ENCODE peak calls at places on chromosomes 11 and 22, in four cellular contexts. Q, V, P and W are unnamed samples. For H3K9me3 and H3K4me1, the result is how much of the 10 kb centered on the place peaks cover.

GRCh38 chr11:20131744-20132666 is 28.3 kb downstream of the DBX1 start:
- DNase-seq in P (peak), Q (peak), V (peak), W (peak)

GRCh38 chr11:124202951-124203350 is 19.8 kb downstream of the OR10D3 start:
- DNase-seq in Q (no peak), V (no peak), P (no peak), W (no peak)

GRCh38 chr11:7046474-7046873 is 26.2 kb downstream of the NLRP14 start:
- DNase-seq in V (no peak), P (no peak), Q (peak), W (no peak)

GRCh38 chr11:16158426-16158994 is 197.8 kb downstream of the SOX6 start:
- DNase-seq in P (no peak), Q (no peak), V (no peak), W (no peak)

GRCh38 chr11:124538019-124538418 is 5.4 kb downstream of the OR8B12 start:
- DNase-seq in Q (peak), P (no peak), V (peak), W (no peak)

GRCh38 chr11:47376543-47377371 is 1.6 kb downstream of the SPI1 start:
- DNase-seq in Q (peak), P (no peak), V (peak), W (no peak)

GRCh38 chr22:27461470-27461869 is 340.1 kb downstream of the MN1 start:
- DNase-seq in P (no peak), V (no peak), Q (peak), W (no peak)

GRCh38 chr22:30824096-30824495 is 129.4 kb downstream of the OSBP2 start:
- DNase-seq in V (no peak), P (peak), Q (no peak), W (no peak)

GRCh38 chr22:27647540-27647939 is 154.0 kb downstream of the MN1 start:
- DNase-seq in Q (no peak), V (no peak), P (no peak), W (no peak)

GRCh38 chr22:17980013-17980510 is 44.3 kb downstream of the MICAL3 start:
- DNase-seq in Q (no peak), V (no peak), P (no peak), W (no peak)

GRCh38 chr22:37197451-37198289 is 9.6 kb upstream of the C1QTNF6 start:
- DNase-seq in Q (peak), P (peak), V (peak), W (peak)

GRCh38 chr11:10305964-10306918 is 1.4 kb downstream of the ADM start:
- DNase-seq in Q (peak), P (no peak), V (no peak), W (no peak)

GRCh38 chr11:35549787-35550186 is 24.4 kb upstream of the PAMR1 start:
- DNase-seq in V (no peak), P (no peak), Q (peak), W (no peak)

GRCh38 chr22:49692499-49693225 is 135.0 kb downstream of the BRD1 start:
- DNase-seq in V (no peak), Q (no peak), P (no peak), W (no peak)

GRCh38 chr22:37021710-37022482 is 2.4 kb downstream of the MPST start:
- DNase-seq in P (no peak), V (no peak), Q (peak), W (peak)

GRCh38 chr11:72700026-72700610 is 25.9 kb upstream of the PDE2A start:
- DNase-seq in Q (peak), P (no peak), V (peak), W (no peak)

GRCh38 chr11:331332-332060 is 10.8 kb upstream of the IFITM3 start:
- DNase-seq in P (peak), Q (no peak), V (no peak), W (no peak)

GRCh38 chr11:65539401-65540289 is 14.8 kb downstream of the SCYL1 start:
- DNase-seq in Q (no peak), P (peak), V (no peak), W (no peak)

GRCh38 chr11:35162795-35163194 is 23.8 kb downstream of the CD44 start:
- DNase-seq in Q (peak), P (no peak), V (no peak), W (no peak)

GRCh38 chr11:842370-843002 is at the start of the genes POLR2L and TSPAN4:
- DNase-seq in P (peak), V (peak), Q (peak), W (peak)

GRCh38 chr22:43890901-43891331 is 897 bp downstream of the PNPLA5 start:
- DNase-seq in V (peak), Q (peak), P (peak), W (no peak)

GRCh38 chr11:35971841-35972422 is 28.1 kb downstream of the LDLRAD3 start:
- DNase-seq in Q (no peak), V (no peak), P (no peak), W (no peak)

GRCh38 chr11:77191429-77191822 is 63.4 kb downstream of the MYO7A start:
- DNase-seq in Q (peak), V (no peak), P (no peak), W (no peak)

GRCh38 chr11:44630511-44631210 is 65.2 kb downstream of the CD82 start:
- DNase-seq in P (peak), Q (no peak), V (peak), W (peak)

GRCh38 chr11:25065711-25066110 is 568.9 kb downstream of the LUZP2 start:
- DNase-seq in V (no peak), Q (peak), P (no peak), W (no peak)

GRCh38 chr11:46659908-46660307 is 40.5 kb downstream of the ARHGAP1 start:
- DNase-seq in Q (peak), V (no peak), P (peak), W (no peak)

GRCh38 chr11:134331565-134332188 is at the start of gene GLB1L2:
- DNase-seq in P (peak), V (peak), Q (peak), W (peak)

GRCh38 chr11:44568706-44569473 is 3.4 kb downstream of the CD82 start:
- DNase-seq in Q (peak), P (peak), V (peak), W (peak)

GRCh38 chr11:57463596-57464342 is 3.4 kb downstream of the RTN4RL2 start:
- DNase-seq in Q (no peak), V (no peak), P (no peak), W (no peak)

GRCh38 chr11:1623716-1624115 is 1.8 kb upstream of the KRTAP5-4 start:
- DNase-seq in P (no peak), V (no peak), Q (no peak), W (no peak)

GRCh38 chr11:416757-417621 is 2.2 kb upstream of the SIGIRR start:
- DNase-seq in P (no peak), Q (peak), V (no peak), W (no peak)

GRCh38 chr11:27471588-27472397 is 797 bp downstream of the LGR4 start:
- DNase-seq in P (peak), V (peak), Q (peak), W (peak)

GRCh38 chr22:39240841-39241631 is 3.7 kb downstream of the PDGFB start:
- DNase-seq in Q (peak), V (peak), P (peak), W (no peak)

GRCh38 chr22:17772963-17773605 is 1.2 kb downstream of the BID start:
- DNase-seq in Q (peak), V (no peak), P (peak), W (no peak)

GRCh38 chr11:112929432-112929831 is 31.8 kb upstream of the NCAM1 start:
- DNase-seq in V (no peak), P (no peak), Q (no peak), W (no peak)

GRCh38 chr11:12167098-12167999 is 57.0 kb downstream of the MICAL2 start:
- DNase-seq in V (no peak), P (no peak), Q (peak), W (no peak)

GRCh38 chr11:124415356-124415923 is 9.2 kb downstream of the OR8B4 start:
- DNase-seq in Q (peak), P (no peak), V (no peak), W (no peak)

GRCh38 chr22:35043251-35043931 is 22.6 kb upstream of the ISX start:
- DNase-seq in P (no peak), Q (peak), V (no peak), W (peak)

GRCh38 chr22:38397189-38398097 is 57.6 kb downstream of the KCNJ4 start:
- DNase-seq in V (peak), Q (peak), P (no peak), W (no peak)

DNA sequence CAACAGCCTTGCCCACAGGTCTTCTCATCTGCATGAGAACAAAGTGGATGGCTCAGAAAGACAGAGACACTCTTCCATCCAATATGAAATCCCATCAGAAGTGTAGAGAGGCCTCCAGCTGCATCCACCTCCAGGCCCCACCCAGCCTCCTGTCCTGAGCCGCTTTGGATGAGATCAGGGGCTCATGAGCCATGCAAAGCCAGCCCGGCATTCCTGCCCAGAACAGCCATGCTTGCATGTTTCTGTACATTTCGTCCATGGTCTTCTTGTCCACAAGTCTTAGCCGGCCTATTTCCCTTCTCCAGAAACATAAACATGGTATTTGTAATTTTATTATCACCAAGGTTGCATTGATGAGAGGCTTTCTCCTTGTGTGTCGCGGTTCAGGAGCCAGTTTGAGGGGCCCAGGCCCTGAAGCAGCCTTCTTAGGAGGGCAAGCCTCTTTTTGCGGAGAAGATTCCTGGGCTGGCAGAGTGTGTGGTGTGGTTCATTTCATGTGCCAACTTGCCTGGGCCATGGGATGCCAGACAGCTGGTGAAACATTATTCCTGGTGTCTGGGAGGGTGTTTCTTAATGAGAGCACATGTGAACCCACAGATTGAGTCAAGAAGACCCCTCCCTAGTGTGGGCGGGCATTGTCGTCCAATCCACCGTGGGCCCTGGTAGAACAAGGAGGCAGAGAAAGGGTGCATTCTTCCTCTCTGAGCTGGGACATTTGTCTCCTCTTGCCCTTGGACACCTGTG is 928.9 kb downstream of the TBC1D22A start:
- DNase-seq in Q (no peak), P (no peak), V (no peak), W (no peak)
- H3K9me3 ChIP-seq in Q (under half), P (under half), V (under half), W (under half)

DNA sequence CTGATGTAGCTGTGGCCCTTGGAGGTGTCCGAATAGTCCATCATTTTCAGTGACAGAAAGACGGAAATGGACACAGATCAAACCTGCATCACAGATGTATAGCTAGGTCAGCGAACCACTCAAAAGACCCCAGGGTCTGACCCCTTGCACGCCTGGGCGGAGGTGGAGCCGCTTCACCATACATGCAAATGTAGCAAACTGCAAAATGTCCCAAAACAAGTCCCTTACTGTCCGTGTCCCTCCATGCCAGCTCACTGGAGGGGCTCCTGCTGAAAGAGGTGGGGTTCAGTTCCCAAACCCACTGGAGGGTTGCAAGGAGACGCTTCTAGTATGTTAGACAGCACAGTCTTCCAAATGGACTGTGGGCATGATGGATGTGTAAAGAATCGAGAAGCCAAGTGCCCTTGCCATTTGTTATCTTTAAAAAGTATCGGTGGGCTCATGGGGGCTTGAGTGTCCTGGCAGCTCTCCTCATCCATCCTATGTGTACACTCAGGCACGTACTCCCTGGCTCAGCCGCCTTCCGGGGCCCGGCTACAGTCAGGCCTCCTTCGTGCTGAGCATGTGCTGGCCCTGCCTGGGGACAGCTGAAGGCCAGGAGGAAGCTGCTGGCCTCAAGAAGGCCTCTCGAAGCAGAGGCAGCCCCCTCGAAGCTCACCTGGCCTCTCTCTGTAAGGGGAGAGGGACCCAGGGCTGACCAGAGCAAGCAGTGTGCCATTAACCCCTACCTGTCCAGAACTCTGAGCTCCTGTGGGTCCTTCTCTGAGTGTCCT is 20.2 kb upstream of the KCNQ1OT1 start:
- DNase-seq in P (no peak), V (no peak), Q (no peak), W (no peak)
- H3K4me1 ChIP-seq in P (under half), V (under half), Q (under half), W (under half)

DNA sequence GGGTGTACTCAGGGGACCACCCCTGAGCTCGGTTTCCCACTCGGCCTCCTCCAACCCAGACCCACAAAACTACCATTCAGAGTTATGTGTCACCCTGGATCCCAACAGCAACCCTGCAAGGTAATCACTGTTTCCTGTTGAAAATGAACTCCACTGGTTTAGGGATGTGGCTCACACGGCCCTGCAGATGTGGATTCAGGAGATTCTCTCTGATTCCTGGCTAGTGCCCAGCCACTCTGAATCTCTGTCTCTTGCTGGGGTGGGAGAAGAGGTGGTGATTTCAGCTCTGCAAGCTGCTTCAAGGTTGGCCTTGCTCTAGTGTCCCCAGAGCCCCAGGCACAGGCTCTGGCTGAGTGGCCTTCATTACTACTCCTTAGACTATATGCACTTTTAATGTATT is 1231.6 kb downstream of the TBC1D22A start:
- DNase-seq in Q (no peak), P (no peak), V (no peak), W (no peak)
- H3K9me3 ChIP-seq in Q (under half), P (under half), V (under half), W (under half)

GRCh38 chr11:111604392-111605009 is 2.3 kb downstream of the SIK2 start:
- DNase-seq in V (no peak), Q (peak), P (no peak), W (no peak)
- H3K4me1 ChIP-seq in V (under half), Q (under half), P (half or more), W (under half)

GRCh38 chr11:75656044-75656726 is 12.7 kb downstream of the MAP6 start:
- DNase-seq in P (no peak), V (peak), Q (no peak), W (no peak)
- H3K9me3 ChIP-seq in P (under half), V (under half), Q (under half), W (under half)